ENCODE peak calls at places on chromosomes 4 and X, in six cellular contexts. One of them, this sample, is unnamed.

GRCh38 chr4:5376015-5376414 is 324.7 kb downstream of the STK32B start:
- DNase-seq in heart right ventricle: no peak
- DNase-seq in CD8-positive, alpha-beta memory T cell: no peak
- DNase-seq in astrocyte: no peak
- DNase-seq in keratinocyte: no peak
- DNase-seq in IMR-90: no peak
- DNase-seq in this sample: no peak

GRCh38 chr4:127045872-127046271 is 586.9 kb upstream of the INTU start:
- DNase-seq in astrocyte: no peak
- DNase-seq in heart right ventricle: no peak
- DNase-seq in CD8-positive, alpha-beta memory T cell: no peak
- DNase-seq in keratinocyte: no peak
- DNase-seq in IMR-90: no peak
- DNase-seq in this sample: no peak

GRCh38 chr4:147736458-147736857 is 4.6 kb downstream of the ARHGAP10 start:
- DNase-seq in heart right ventricle: no peak
- DNase-seq in keratinocyte: no peak
- DNase-seq in astrocyte: peak; percentile 88
- DNase-seq in CD8-positive, alpha-beta memory T cell: no peak
- DNase-seq in IMR-90: peak; percentile 79
- DNase-seq in this sample: no peak

GRCh38 chr4:31370866-31371465 is 650.8 kb downstream of the PCDH7 start:
- DNase-seq in astrocyte: peak; percentile 16
- DNase-seq in CD8-positive, alpha-beta memory T cell: no peak
- DNase-seq in IMR-90: peak; percentile 28
- DNase-seq in heart right ventricle: no peak
- DNase-seq in keratinocyte: no peak
- DNase-seq in this sample: no peak

GRCh38 chrX:3697701-3698279 is 15.7 kb downstream of the PRKX start:
- DNase-seq in heart right ventricle: peak; percentile 22
- DNase-seq in CD8-positive, alpha-beta memory T cell: no peak
- DNase-seq in keratinocyte: no peak
- DNase-seq in IMR-90: peak; percentile 42
- DNase-seq in astrocyte: peak; percentile 75
- DNase-seq in this sample: peak; percentile 55

GRCh38 chr4:121738780-121739547 is 26.0 kb downstream of the SMIM43 start:
- DNase-seq in heart right ventricle: no peak
- DNase-seq in IMR-90: peak; percentile 85
- DNase-seq in keratinocyte: no peak
- DNase-seq in astrocyte: peak; percentile 76
- DNase-seq in CD8-positive, alpha-beta memory T cell: no peak
- DNase-seq in this sample: no peak

GRCh38 chr4:71304289-71304850 is 34.5 kb upstream of the SLC4A4 start:
- DNase-seq in keratinocyte: no peak
- DNase-seq in astrocyte: peak; percentile 22
- DNase-seq in CD8-positive, alpha-beta memory T cell: no peak
- DNase-seq in heart right ventricle: no peak
- DNase-seq in IMR-90: no peak
- DNase-seq in this sample: no peak

GRCh38 chr4:112766422-112766821 is 129.5 kb downstream of the LARP7 start:
- DNase-seq in heart right ventricle: no peak
- DNase-seq in astrocyte: no peak
- DNase-seq in IMR-90: peak; percentile 17
- DNase-seq in keratinocyte: no peak
- DNase-seq in CD8-positive, alpha-beta memory T cell: no peak
- DNase-seq in this sample: no peak

GRCh38 chrX:10076765-10077164 is 80.0 kb upstream of the CLCN4 start:
- DNase-seq in heart right ventricle: no peak
- DNase-seq in keratinocyte: no peak
- DNase-seq in astrocyte: no peak
- DNase-seq in CD8-positive, alpha-beta memory T cell: no peak
- DNase-seq in IMR-90: no peak
- DNase-seq in this sample: no peak

GRCh38 chr4:107156443-107156842 is 120.3 kb upstream of the DKK2 start:
- DNase-seq in CD8-positive, alpha-beta memory T cell: no peak
- DNase-seq in keratinocyte: no peak
- DNase-seq in astrocyte: no peak
- DNase-seq in IMR-90: no peak
- DNase-seq in heart right ventricle: no peak
- DNase-seq in this sample: no peak

GRCh38 chrX:8823698-8824097 is 22.5 kb upstream of the FAM9A start:
- DNase-seq in CD8-positive, alpha-beta memory T cell: no peak
- DNase-seq in astrocyte: no peak
- DNase-seq in heart right ventricle: no peak
- DNase-seq in keratinocyte: no peak
- DNase-seq in IMR-90: no peak
- DNase-seq in this sample: no peak

GRCh38 chr4:88823058-88823919 is 125.7 kb upstream of the NAP1L5 start:
- DNase-seq in heart right ventricle: peak; percentile 82
- DNase-seq in IMR-90: peak; percentile 98
- DNase-seq in CD8-positive, alpha-beta memory T cell: peak; percentile 80
- DNase-seq in keratinocyte: no peak
- DNase-seq in astrocyte: peak; percentile 97
- DNase-seq in this sample: peak; percentile 88

GRCh38 chr4:98092833-98093439 is 50.3 kb downstream of the STPG2 start:
- DNase-seq in heart right ventricle: no peak
- DNase-seq in astrocyte: peak; percentile 1
- DNase-seq in CD8-positive, alpha-beta memory T cell: no peak
- DNase-seq in IMR-90: peak; percentile 2
- DNase-seq in keratinocyte: no peak
- DNase-seq in this sample: no peak

GRCh38 chr4:156764846-156765245 is 206.8 kb downstream of the PDGFC start:
- DNase-seq in keratinocyte: no peak
- DNase-seq in IMR-90: no peak
- DNase-seq in astrocyte: peak; percentile 25
- DNase-seq in CD8-positive, alpha-beta memory T cell: no peak
- DNase-seq in heart right ventricle: no peak
- DNase-seq in this sample: no peak

GRCh38 chr4:178340468-178340867 is 898.2 kb upstream of the AGA start:
- DNase-seq in astrocyte: no peak
- DNase-seq in CD8-positive, alpha-beta memory T cell: no peak
- DNase-seq in IMR-90: no peak
- DNase-seq in keratinocyte: no peak
- DNase-seq in heart right ventricle: no peak
- DNase-seq in this sample: no peak

GRCh38 chr4:108322497-108322896 is 153.8 kb upstream of the LEF1 start:
- DNase-seq in keratinocyte: no peak
- DNase-seq in CD8-positive, alpha-beta memory T cell: no peak
- DNase-seq in astrocyte: no peak
- DNase-seq in IMR-90: no peak
- DNase-seq in heart right ventricle: no peak
- DNase-seq in this sample: no peak

GRCh38 chr4:17613761-17614415 is 553 bp upstream of the MED28 start:
- DNase-seq in heart right ventricle: no peak
- DNase-seq in keratinocyte: no peak
- DNase-seq in astrocyte: peak; percentile 74
- DNase-seq in IMR-90: peak; percentile 87
- DNase-seq in CD8-positive, alpha-beta memory T cell: peak; percentile 38
- DNase-seq in this sample: no peak

GRCh38 chrX:131305926-131306325 is 16.8 kb upstream of the IGSF1 start:
- DNase-seq in IMR-90: no peak
- DNase-seq in keratinocyte: no peak
- DNase-seq in heart right ventricle: no peak
- DNase-seq in CD8-positive, alpha-beta memory T cell: no peak
- DNase-seq in astrocyte: no peak
- DNase-seq in this sample: no peak

DNA sequence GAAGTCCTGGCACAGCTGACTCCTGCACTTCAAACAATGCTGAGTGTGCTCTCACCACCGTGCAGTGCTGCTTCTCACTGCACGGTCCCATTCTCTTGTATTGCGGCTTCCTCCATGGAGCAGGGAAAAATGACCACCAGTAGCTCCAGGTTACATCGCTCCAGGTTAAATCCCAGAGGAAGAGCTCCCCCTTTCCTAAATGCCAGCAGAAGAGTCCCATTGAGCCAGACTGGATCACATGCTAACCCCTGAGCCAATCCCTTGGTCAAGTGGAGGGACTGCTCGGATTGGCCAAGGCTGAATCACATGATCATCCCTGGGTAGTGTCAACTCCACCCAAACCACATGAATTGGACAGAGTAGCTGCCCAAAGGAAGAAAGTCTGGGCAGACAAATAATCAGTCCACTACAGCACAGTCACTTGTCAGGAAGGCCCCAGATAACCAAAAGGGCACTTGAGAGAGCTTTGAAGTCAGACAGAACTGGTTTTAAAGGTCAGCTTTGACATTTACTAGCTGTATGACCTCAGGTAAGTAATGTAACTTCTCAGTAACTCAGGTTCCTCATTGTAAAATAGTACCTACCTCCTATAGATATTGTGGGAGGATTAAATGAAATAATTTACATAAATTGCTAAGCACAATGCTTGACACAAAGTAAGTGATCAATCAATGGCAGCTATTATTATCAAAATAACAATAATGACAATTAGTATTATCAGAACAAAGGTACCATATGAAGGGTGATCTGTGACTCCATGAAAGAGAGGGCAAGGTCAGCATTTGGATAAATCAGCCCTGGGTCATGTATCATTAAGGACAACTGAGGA is 14.3 kb downstream of the TEC start:
- DNase-seq in CD8-positive, alpha-beta memory T cell: no peak
- DNase-seq in IMR-90: no peak
- DNase-seq in keratinocyte: no peak
- DNase-seq in heart right ventricle: no peak
- DNase-seq in astrocyte: no peak
- DNase-seq in this sample: no peak
- H3K27ac ChIP-seq in CD8-positive, alpha-beta memory T cell: peak overlapping the region; percentile 33
- H3K27ac ChIP-seq in IMR-90: no peak overlapping the region
- H3K27ac ChIP-seq in keratinocyte: no peak overlapping the region
- H3K27ac ChIP-seq in heart right ventricle: peak overlapping the region; percentile 34
- H3K27ac ChIP-seq in astrocyte: no peak overlapping the region
- H3K27ac ChIP-seq in this sample: no peak overlapping the region

DNA sequence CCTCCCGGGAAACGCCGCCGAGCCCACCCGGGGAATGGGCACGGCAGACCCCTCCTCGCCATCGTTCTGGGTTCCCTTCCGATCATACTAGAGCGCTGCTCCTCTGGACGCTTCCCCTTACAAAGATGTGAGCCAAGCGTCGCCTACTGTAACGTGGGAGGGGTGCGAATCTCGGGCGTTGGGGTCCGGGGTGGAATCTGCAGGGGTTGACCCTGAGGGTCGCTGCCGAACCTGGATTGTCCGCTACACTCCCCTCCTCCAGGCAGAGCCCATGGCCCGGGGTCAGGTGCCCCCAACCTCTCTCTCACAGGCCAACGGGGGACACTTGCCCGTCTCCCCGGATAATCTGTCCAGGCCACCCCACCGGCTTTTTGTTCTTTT is 13.8 kb downstream of the BCOR start:
- DNase-seq in CD8-positive, alpha-beta memory T cell: no peak
- DNase-seq in astrocyte: no peak
- DNase-seq in heart right ventricle: no peak
- DNase-seq in IMR-90: no peak
- DNase-seq in keratinocyte: no peak
- DNase-seq in this sample: no peak
- H3K4me3 ChIP-seq in CD8-positive, alpha-beta memory T cell: peak overlapping the region; percentile 22
- H3K4me3 ChIP-seq in astrocyte: no peak overlapping the region
- H3K4me3 ChIP-seq in heart right ventricle: peak overlapping the region; percentile 56
- H3K4me3 ChIP-seq in IMR-90: no peak overlapping the region
- H3K4me3 ChIP-seq in keratinocyte: no peak overlapping the region
- H3K4me3 ChIP-seq in this sample: no peak overlapping the region

GRCh38 chr4:54004463-54004862 is 59.9 kb downstream of the CHIC2 start:
- DNase-seq in heart right ventricle: no peak
- DNase-seq in CD8-positive, alpha-beta memory T cell: no peak
- DNase-seq in IMR-90: peak; percentile 25
- DNase-seq in keratinocyte: no peak
- DNase-seq in astrocyte: no peak
- DNase-seq in this sample: no peak
- H3K4me1 ChIP-seq in heart right ventricle: no peaks in the 10 kb centered on the region
- H3K4me1 ChIP-seq in CD8-positive, alpha-beta memory T cell: peaks cover 6% of the 10 kb centered on the region
- H3K4me1 ChIP-seq in IMR-90: peaks cover 2% of the 10 kb centered on the region
- H3K4me1 ChIP-seq in keratinocyte: no peaks in the 10 kb centered on the region
- H3K4me1 ChIP-seq in astrocyte: no peaks in the 10 kb centered on the region
- H3K4me1 ChIP-seq in this sample: no peaks in the 10 kb centered on the region

GRCh38 chrX:16839852-16840460 is 30.2 kb downstream of the RBBP7 start:
- DNase-seq in keratinocyte: no peak
- DNase-seq in heart right ventricle: no peak
- DNase-seq in CD8-positive, alpha-beta memory T cell: no peak
- DNase-seq in astrocyte: peak; percentile 79
- DNase-seq in IMR-90: peak; percentile 85
- DNase-seq in this sample: no peak
- H3K27ac ChIP-seq in keratinocyte: peak overlapping the region; percentile 33
- H3K27ac ChIP-seq in heart right ventricle: no peak overlapping the region
- H3K27ac ChIP-seq in CD8-positive, alpha-beta memory T cell: no peak overlapping the region
- H3K27ac ChIP-seq in astrocyte: peak overlapping the region; percentile 57
- H3K27ac ChIP-seq in IMR-90: peak overlapping the region; percentile 77
- H3K27ac ChIP-seq in this sample: no peak overlapping the region

GRCh38 chr4:3252831-3253641 is 4.1 kb downstream of the MSANTD1 start:
- DNase-seq in heart right ventricle: peak; percentile 9
- DNase-seq in IMR-90: no peak
- DNase-seq in astrocyte: no peak
- DNase-seq in CD8-positive, alpha-beta memory T cell: no peak
- DNase-seq in keratinocyte: no peak
- DNase-seq in this sample: peak; percentile 75
- H3K4me3 ChIP-seq in heart right ventricle: no peak overlapping the region
- H3K4me3 ChIP-seq in IMR-90: no peak overlapping the region
- H3K4me3 ChIP-seq in astrocyte: no peak overlapping the region
- H3K4me3 ChIP-seq in CD8-positive, alpha-beta memory T cell: no peak overlapping the region
- H3K4me3 ChIP-seq in keratinocyte: no peak overlapping the region
- H3K4me3 ChIP-seq in this sample: no peak overlapping the region

GRCh38 chr4:75229783-75230570 is 284.2 kb downstream of the RCHY1 start:
- DNase-seq in CD8-positive, alpha-beta memory T cell: no peak
- DNase-seq in IMR-90: peak; percentile 7
- DNase-seq in heart right ventricle: no peak
- DNase-seq in keratinocyte: no peak
- DNase-seq in astrocyte: no peak
- DNase-seq in this sample: no peak
- H3K4me1 ChIP-seq in CD8-positive, alpha-beta memory T cell: no peaks in the 10 kb centered on the region
- H3K4me1 ChIP-seq in IMR-90: no peaks in the 10 kb centered on the region
- H3K4me1 ChIP-seq in heart right ventricle: no peaks in the 10 kb centered on the region
- H3K4me1 ChIP-seq in keratinocyte: no peaks in the 10 kb centered on the region
- H3K4me1 ChIP-seq in astrocyte: no peaks in the 10 kb centered on the region
- H3K4me1 ChIP-seq in this sample: no peaks in the 10 kb centered on the region

GRCh38 chr4:118280501-118281218 is 72.1 kb downstream of the PRSS12 start:
- DNase-seq in IMR-90: peak; percentile 85
- DNase-seq in CD8-positive, alpha-beta memory T cell: peak; percentile 39
- DNase-seq in heart right ventricle: no peak
- DNase-seq in keratinocyte: no peak
- DNase-seq in astrocyte: peak; percentile 69
- DNase-seq in this sample: no peak
- H3K27ac ChIP-seq in IMR-90: no peak overlapping the region
- H3K27ac ChIP-seq in CD8-positive, alpha-beta memory T cell: peak overlapping the region; percentile 98
- H3K27ac ChIP-seq in heart right ventricle: no peak overlapping the region
- H3K27ac ChIP-seq in keratinocyte: peak overlapping the region; percentile 97
- H3K27ac ChIP-seq in astrocyte: peak overlapping the region; percentile 50
- H3K27ac ChIP-seq in this sample: no peak overlapping the region

DNA sequence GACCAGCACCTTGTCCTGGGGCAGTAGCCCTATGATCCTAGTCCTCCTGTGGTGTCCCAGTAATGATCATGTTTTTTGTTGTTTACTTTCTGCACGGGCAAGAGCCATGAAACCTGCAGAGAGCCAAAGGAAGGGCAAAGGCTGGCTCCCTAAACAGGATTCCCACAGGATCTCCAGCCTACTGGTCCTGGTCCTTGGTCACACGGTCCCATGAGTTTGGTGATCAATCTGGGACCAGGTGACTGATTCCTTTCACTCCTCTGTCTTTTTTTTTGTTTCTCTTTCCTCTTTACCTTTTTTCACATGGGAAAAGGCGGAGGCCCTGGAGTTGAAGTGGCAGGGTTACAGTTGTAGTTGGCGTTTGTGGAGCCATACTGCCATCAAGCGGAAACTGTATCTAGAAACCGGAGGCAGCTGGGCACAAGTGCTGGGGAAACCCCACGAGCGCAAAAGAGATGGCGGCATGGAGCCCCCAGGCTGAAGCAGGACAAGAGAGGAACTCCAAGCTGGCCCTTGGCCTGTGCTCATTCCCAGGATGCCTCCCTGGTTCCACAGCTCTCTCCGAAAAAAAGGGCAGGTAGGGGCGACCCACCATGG is 34.6 kb downstream of the NBDY start:
- DNase-seq in CD8-positive, alpha-beta memory T cell: peak; percentile 84
- DNase-seq in IMR-90: peak; percentile 75
- DNase-seq in keratinocyte: no peak
- DNase-seq in astrocyte: peak; percentile 16
- DNase-seq in heart right ventricle: no peak
- DNase-seq in this sample: peak; percentile 86
- H3K4me3 ChIP-seq in CD8-positive, alpha-beta memory T cell: no peak overlapping the region
- H3K4me3 ChIP-seq in IMR-90: peak overlapping the region; percentile 49
- H3K4me3 ChIP-seq in keratinocyte: peak overlapping the region; percentile 43
- H3K4me3 ChIP-seq in astrocyte: no peak overlapping the region
- H3K4me3 ChIP-seq in heart right ventricle: no peak overlapping the region
- H3K4me3 ChIP-seq in this sample: peak overlapping the region; percentile 33